ENCODE peak calls at places on chromosomes 2 and 18, in five cellular contexts. One of them, this sample, is unnamed.

GRCh38 chr2:177239934-177240600 is 24.5 kb downstream of the NFE2L2 start:
- DNase-seq in ovary: no peak
- DNase-seq in colonic mucosa: peak; percentile 76
- DNase-seq in type B pancreatic cell: no peak
- DNase-seq in stomach: peak; percentile 40
- DNase-seq in this sample: no peak

GRCh38 chr2:30408961-30409387 is 38.1 kb upstream of the LCLAT1 start:
- DNase-seq in ovary: no peak
- DNase-seq in colonic mucosa: no peak
- DNase-seq in stomach: no peak
- DNase-seq in type B pancreatic cell: no peak
- DNase-seq in this sample: no peak

GRCh38 chr2:38619458-38620164 is 16.9 kb upstream of the HNRNPLL start:
- DNase-seq in colonic mucosa: no peak
- DNase-seq in ovary: no peak
- DNase-seq in stomach: no peak
- DNase-seq in type B pancreatic cell: no peak
- DNase-seq in this sample: no peak

GRCh38 chr2:55156326-55156725 is 75.8 kb downstream of the CLHC1 start:
- DNase-seq in colonic mucosa: no peak
- DNase-seq in type B pancreatic cell: no peak
- DNase-seq in stomach: no peak
- DNase-seq in ovary: no peak
- DNase-seq in this sample: no peak

GRCh38 chr2:151730242-151730975 is 3.9 kb downstream of the NEB start:
- DNase-seq in ovary: no peak
- DNase-seq in colonic mucosa: no peak
- DNase-seq in type B pancreatic cell: no peak
- DNase-seq in stomach: no peak
- DNase-seq in this sample: no peak

GRCh38 chr2:201795608-201796477 is 10.5 kb upstream of the CDK15 start:
- DNase-seq in ovary: peak; percentile 45
- DNase-seq in type B pancreatic cell: no peak
- DNase-seq in colonic mucosa: no peak
- DNase-seq in stomach: no peak
- DNase-seq in this sample: no peak

GRCh38 chr2:112626604-112627059 is 19.1 kb upstream of the SLC20A1 start:
- DNase-seq in ovary: peak; percentile 38
- DNase-seq in colonic mucosa: peak; percentile 56
- DNase-seq in stomach: peak; percentile 64
- DNase-seq in type B pancreatic cell: no peak
- DNase-seq in this sample: peak; percentile 67

GRCh38 chr2:145724499-145724898 is 1204.6 kb upstream of the ZEB2 start:
- DNase-seq in stomach: no peak
- DNase-seq in colonic mucosa: no peak
- DNase-seq in ovary: no peak
- DNase-seq in type B pancreatic cell: no peak
- DNase-seq in this sample: no peak

GRCh38 chr2:208135794-208136369 is 6.3 kb upstream of the CRYGC start:
- DNase-seq in type B pancreatic cell: no peak
- DNase-seq in colonic mucosa: no peak
- DNase-seq in ovary: peak; percentile 23
- DNase-seq in stomach: no peak
- DNase-seq in this sample: no peak

GRCh38 chr2:240498958-240499260 is 58.9 kb downstream of the ANKMY1 start:
- DNase-seq in type B pancreatic cell: peak; percentile 54
- DNase-seq in colonic mucosa: peak; percentile 11
- DNase-seq in stomach: no peak
- DNase-seq in ovary: no peak
- DNase-seq in this sample: no peak

GRCh38 chr2:57947398-57947797 is 99.2 kb upstream of the VRK2 start:
- DNase-seq in colonic mucosa: no peak
- DNase-seq in ovary: no peak
- DNase-seq in stomach: no peak
- DNase-seq in type B pancreatic cell: no peak
- DNase-seq in this sample: no peak

GRCh38 chr2:150191349-150191748 is 296.1 kb downstream of the RND3 start:
- DNase-seq in type B pancreatic cell: no peak
- DNase-seq in ovary: no peak
- DNase-seq in stomach: no peak
- DNase-seq in colonic mucosa: no peak
- DNase-seq in this sample: no peak

GRCh38 chr2:82508702-82509101 is 1950.4 kb downstream of the SUCLG1 start:
- DNase-seq in ovary: no peak
- DNase-seq in type B pancreatic cell: no peak
- DNase-seq in stomach: no peak
- DNase-seq in colonic mucosa: no peak
- DNase-seq in this sample: no peak

GRCh38 chr2:113818382-113818951 is 62.0 kb upstream of the SLC35F5 start:
- DNase-seq in ovary: peak; percentile 79
- DNase-seq in type B pancreatic cell: no peak
- DNase-seq in colonic mucosa: no peak
- DNase-seq in stomach: peak; percentile 72
- DNase-seq in this sample: no peak

GRCh38 chr2:217870528-217871011 is 132.2 kb downstream of the TNS1 start:
- DNase-seq in type B pancreatic cell: no peak
- DNase-seq in colonic mucosa: no peak
- DNase-seq in stomach: no peak
- DNase-seq in ovary: no peak
- DNase-seq in this sample: no peak
- TF ChIP-seq CTCF in type B pancreatic cell: no peak
- TF ChIP-seq CTCF in colonic mucosa: no peak
- TF ChIP-seq CTCF in stomach: no peak
- TF ChIP-seq CTCF in ovary: no peak
- TF ChIP-seq CTCF in this sample: no peak

DNA sequence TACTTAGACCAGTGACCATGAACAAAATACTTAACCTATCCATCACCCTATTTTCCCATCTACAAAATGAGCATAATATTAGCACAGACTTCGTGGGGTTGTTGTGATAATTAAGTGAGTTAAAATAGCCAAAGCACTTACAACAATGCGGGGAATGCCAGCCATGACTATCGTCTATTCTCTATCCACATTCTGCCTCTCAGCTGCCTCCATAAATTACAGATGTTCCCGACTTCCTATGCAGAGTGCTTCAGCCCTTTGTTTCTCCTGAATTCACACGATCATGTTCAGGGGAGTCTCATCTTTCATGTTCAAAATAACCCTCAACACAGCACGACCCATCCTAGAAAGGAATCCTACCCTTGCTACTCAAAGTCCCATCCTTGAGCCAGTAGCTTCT is 211.6 kb downstream of the EN1 start:
- DNase-seq in stomach: no peak
- DNase-seq in ovary: no peak
- DNase-seq in type B pancreatic cell: no peak
- DNase-seq in colonic mucosa: no peak
- DNase-seq in this sample: no peak
- TF ChIP-seq CTCF in stomach: no peak
- TF ChIP-seq CTCF in ovary: no peak
- TF ChIP-seq CTCF in type B pancreatic cell: no peak
- TF ChIP-seq CTCF in colonic mucosa: no peak
- TF ChIP-seq CTCF in this sample: no peak

GRCh38 chr2:223991611-223992010 is 34.3 kb downstream of the MRPL44 start:
- DNase-seq in stomach: no peak
- DNase-seq in ovary: no peak
- DNase-seq in colonic mucosa: no peak
- DNase-seq in type B pancreatic cell: no peak
- DNase-seq in this sample: no peak

GRCh38 chr2:223994562-223995162 is 37.4 kb downstream of the MRPL44 start:
- DNase-seq in colonic mucosa: no peak
- DNase-seq in ovary: no peak
- DNase-seq in type B pancreatic cell: no peak
- DNase-seq in stomach: no peak
- DNase-seq in this sample: no peak

GRCh38 chr2:223993634-223994232 is 36.5 kb downstream of the MRPL44 start:
- DNase-seq in colonic mucosa: peak; percentile 78
- DNase-seq in ovary: peak; percentile 58
- DNase-seq in stomach: peak; percentile 70
- DNase-seq in type B pancreatic cell: no peak
- DNase-seq in this sample: no peak

GRCh38 chr2:223989860-223990237 is 32.6 kb downstream of the MRPL44 start:
- DNase-seq in stomach: no peak
- DNase-seq in colonic mucosa: no peak
- DNase-seq in type B pancreatic cell: no peak
- DNase-seq in ovary: no peak
- DNase-seq in this sample: no peak

DNA sequence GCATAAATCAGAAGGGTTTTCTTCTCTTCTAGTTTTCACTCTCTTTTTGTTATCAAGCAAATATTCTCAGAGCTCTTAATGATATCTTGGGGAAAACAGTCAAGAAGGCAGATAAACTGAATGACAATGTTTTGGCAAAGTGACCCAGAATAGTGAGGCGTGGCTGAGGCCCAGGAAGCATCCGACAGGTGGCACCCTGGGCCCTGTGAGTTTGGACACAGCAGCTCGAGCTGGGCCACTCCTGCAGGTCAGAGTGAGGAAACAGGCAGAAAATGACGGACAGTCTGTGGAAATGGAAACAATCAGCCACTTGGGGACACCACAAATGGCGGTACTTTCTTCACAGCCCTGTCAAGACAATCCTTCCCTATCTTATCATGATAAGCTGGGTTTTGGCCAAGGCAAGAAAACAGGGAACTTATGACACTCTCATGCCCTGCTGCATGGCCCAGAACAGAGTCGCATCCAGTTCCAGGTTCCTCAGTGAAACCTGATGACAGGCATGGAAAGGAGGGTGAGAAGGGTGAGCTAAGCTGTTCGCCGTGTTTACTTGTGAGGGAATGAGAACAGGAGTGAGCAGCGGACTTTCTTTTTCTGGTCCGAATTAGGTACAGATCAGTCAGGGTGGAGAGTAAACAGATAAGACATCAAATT is 32.1 kb downstream of the MRPL44 start:
- DNase-seq in type B pancreatic cell: no peak
- DNase-seq in ovary: no peak
- DNase-seq in stomach: peak; percentile 67
- DNase-seq in colonic mucosa: peak; percentile 56
- DNase-seq in this sample: peak; percentile 64
- TF ChIP-seq CTCF in type B pancreatic cell: no peak
- TF ChIP-seq CTCF in ovary: no peak
- TF ChIP-seq CTCF in stomach: no peak
- TF ChIP-seq CTCF in colonic mucosa: peak; percentile 35
- TF ChIP-seq CTCF in this sample: peak; percentile 22

GRCh38 chr18:57961411-57961810 is 82.6 kb upstream of the NEDD4L start:
- DNase-seq in type B pancreatic cell: no peak
- DNase-seq in stomach: no peak
- DNase-seq in ovary: no peak
- DNase-seq in colonic mucosa: no peak
- DNase-seq in this sample: no peak

GRCh38 chr18:57956495-57956894 is 87.5 kb upstream of the NEDD4L start:
- DNase-seq in stomach: no peak
- DNase-seq in colonic mucosa: peak; percentile 94
- DNase-seq in ovary: no peak
- DNase-seq in type B pancreatic cell: no peak
- DNase-seq in this sample: no peak

GRCh38 chr18:57961876-57962505 is 82.0 kb upstream of the NEDD4L start:
- DNase-seq in type B pancreatic cell: no peak
- DNase-seq in stomach: no peak
- DNase-seq in ovary: no peak
- DNase-seq in colonic mucosa: no peak
- DNase-seq in this sample: no peak

GRCh38 chr18:57957210-57957609 is 86.8 kb upstream of the NEDD4L start:
- DNase-seq in ovary: no peak
- DNase-seq in type B pancreatic cell: no peak
- DNase-seq in stomach: no peak
- DNase-seq in colonic mucosa: no peak
- DNase-seq in this sample: no peak

DNA sequence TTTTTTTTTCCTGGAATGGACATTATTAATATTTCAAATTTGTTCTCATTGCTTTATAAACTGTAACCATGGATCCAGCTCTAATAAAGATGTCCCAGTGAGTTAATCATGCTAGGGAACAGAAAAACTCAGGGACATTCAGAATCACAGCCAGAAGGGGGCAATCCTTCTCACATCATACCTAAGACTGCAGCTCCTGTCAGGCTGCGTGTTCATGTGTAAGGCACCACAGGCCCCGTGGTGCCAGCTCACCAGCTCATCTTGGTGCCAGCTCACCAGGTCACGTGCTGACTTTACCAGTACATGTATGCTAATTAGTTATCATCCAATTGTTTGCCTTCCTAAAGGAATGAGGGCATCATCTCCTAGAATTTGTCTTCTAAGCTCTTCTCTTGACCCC is 84.7 kb upstream of the NEDD4L start:
- DNase-seq in ovary: no peak
- DNase-seq in stomach: peak; percentile 69
- DNase-seq in type B pancreatic cell: no peak
- DNase-seq in colonic mucosa: peak; percentile 62
- DNase-seq in this sample: peak; percentile 73
- TF ChIP-seq CTCF in ovary: no peak
- TF ChIP-seq CTCF in stomach: no peak
- TF ChIP-seq CTCF in type B pancreatic cell: peak; percentile 63
- TF ChIP-seq CTCF in colonic mucosa: peak; percentile 26
- TF ChIP-seq CTCF in this sample: no peak

GRCh38 chr2:204505488-204505887 is 39.8 kb upstream of the PARD3B start:
- DNase-seq in stomach: no peak
- DNase-seq in ovary: no peak
- DNase-seq in colonic mucosa: no peak
- DNase-seq in type B pancreatic cell: no peak
- DNase-seq in this sample: no peak
- TF ChIP-seq CTCF in stomach: no peak
- TF ChIP-seq CTCF in ovary: no peak
- TF ChIP-seq CTCF in colonic mucosa: no peak
- TF ChIP-seq CTCF in type B pancreatic cell: no peak
- TF ChIP-seq CTCF in this sample: no peak

GRCh38 chr2:170966648-170967396 is 37.8 kb downstream of the GORASP2 start:
- DNase-seq in type B pancreatic cell: no peak
- DNase-seq in colonic mucosa: no peak
- DNase-seq in ovary: no peak
- DNase-seq in stomach: no peak
- DNase-seq in this sample: no peak
- TF ChIP-seq CTCF in type B pancreatic cell: peak; percentile 61
- TF ChIP-seq CTCF in colonic mucosa: no peak
- TF ChIP-seq CTCF in ovary: no peak
- TF ChIP-seq CTCF in stomach: no peak
- TF ChIP-seq CTCF in this sample: no peak

GRCh38 chr2:223732346-223732745 is 105.0 kb downstream of the AP1S3 start:
- DNase-seq in type B pancreatic cell: no peak
- DNase-seq in ovary: no peak
- DNase-seq in stomach: no peak
- DNase-seq in colonic mucosa: no peak
- DNase-seq in this sample: no peak
- TF ChIP-seq CTCF in type B pancreatic cell: no peak
- TF ChIP-seq CTCF in ovary: no peak
- TF ChIP-seq CTCF in stomach: no peak
- TF ChIP-seq CTCF in colonic mucosa: no peak
- TF ChIP-seq CTCF in this sample: no peak

GRCh38 chr18:76685402-76685801 is 137.0 kb upstream of the ZNF236 start:
- DNase-seq in type B pancreatic cell: no peak
- DNase-seq in colonic mucosa: no peak
- DNase-seq in stomach: no peak
- DNase-seq in ovary: no peak
- DNase-seq in this sample: no peak

GRCh38 chr18:76687271-76688006 is 134.9 kb upstream of the ZNF236 start:
- DNase-seq in ovary: peak; percentile 54
- DNase-seq in stomach: no peak
- DNase-seq in type B pancreatic cell: no peak
- DNase-seq in colonic mucosa: no peak
- DNase-seq in this sample: no peak

GRCh38 chr18:76686737-76687231 is 135.6 kb upstream of the ZNF236 start:
- DNase-seq in ovary: peak; percentile 81
- DNase-seq in colonic mucosa: peak; percentile 43
- DNase-seq in stomach: peak; percentile 68
- DNase-seq in type B pancreatic cell: no peak
- DNase-seq in this sample: peak; percentile 56

GRCh38 chr18:76684265-76684664 is 138.1 kb upstream of the ZNF236 start:
- DNase-seq in ovary: no peak
- DNase-seq in stomach: no peak
- DNase-seq in type B pancreatic cell: no peak
- DNase-seq in colonic mucosa: no peak
- DNase-seq in this sample: no peak

GRCh38 chr18:76685860-76686259 is 136.5 kb upstream of the ZNF236 start:
- DNase-seq in type B pancreatic cell: no peak
- DNase-seq in colonic mucosa: no peak
- DNase-seq in stomach: no peak
- DNase-seq in ovary: no peak
- DNase-seq in this sample: no peak
- TF ChIP-seq CTCF in type B pancreatic cell: no peak
- TF ChIP-seq CTCF in colonic mucosa: no peak
- TF ChIP-seq CTCF in stomach: no peak
- TF ChIP-seq CTCF in ovary: no peak
- TF ChIP-seq CTCF in this sample: no peak